ENCODE peak calls at places on chromosomes 4 and X, in six cellular contexts. L, F, J, C, S and Y are unnamed samples.

GRCh38 chr4:1249731-1250526 is 999 bp upstream of the CTBP1 start:
- DNase-seq in L (peak; percentile 53), F (no peak), J (peak; percentile 74), C (no peak), S (peak; percentile 55), Y (no peak)

GRCh38 chr4:11426003-11426402 is 2.7 kb downstream of the HS3ST1 start:
- DNase-seq in L (no peak), F (no peak), J (no peak), C (no peak), S (no peak), Y (no peak)

GRCh38 chr4:115154826-115155225 is 41.4 kb upstream of the NDST4 start:
- DNase-seq in L (peak; percentile 26), F (no peak), J (no peak), C (no peak), S (no peak), Y (no peak)

GRCh38 chr4:129708776-129709175 is 612.8 kb downstream of the C4orf33 start:
- DNase-seq in L (no peak), F (no peak), J (no peak), C (no peak), S (no peak), Y (no peak)

GRCh38 chr4:15398732-15399131 is 29.1 kb upstream of the C1QTNF7 start:
- DNase-seq in L (no peak), F (no peak), J (no peak), C (no peak), S (no peak), Y (no peak)

GRCh38 chr4:32472918-32473317 is 1752.7 kb downstream of the PCDH7 start:
- DNase-seq in L (no peak), F (no peak), J (no peak), C (no peak), S (no peak), Y (no peak)

GRCh38 chr4:187424636-187425035 is 570.9 kb upstream of the ZFP42 start:
- DNase-seq in L (no peak), F (no peak), J (no peak), C (no peak), S (no peak), Y (no peak)

GRCh38 chrX:51641421-51642021 is 22.8 kb upstream of the CENPVL3 start:
- DNase-seq in L (peak; percentile 44), F (no peak), J (peak; percentile 59), C (no peak), S (peak; percentile 21), Y (peak; percentile 47)